ENCODE peak calls at places on chromosomes 12 and 14, in ten cellular contexts. U is lung, Y is coronary artery, G is body of pancreas, P is endothelial cell, M is lower lobe of right lung, R is ovary, A is neural crest cell, L is bronchial epithelial cell, O is right atrium auricular region. H is an unnamed sample.

GRCh38 chr14:68081489-68081888 is 261.9 kb downstream of the RAD51B start:
- DNase-seq in U (no peak), A (no peak), L (no peak), R (no peak), P (no peak), G (no peak), O (no peak), M (no peak), Y (no peak), H (no peak)

GRCh38 chr12:47755655-47756562 is 2.8 kb downstream of the RAPGEF3 start:
- DNase-seq in M (peak; percentile 62), G (no peak), O (no peak), R (no peak), P (no peak), Y (no peak), L (peak; percentile 47), U (no peak), A (no peak), H (peak; percentile 81)

GRCh38 chr12:2678416-2678815 is 116.4 kb upstream of the FKBP4 start:
- DNase-seq in G (no peak), O (peak; percentile 23), Y (peak; percentile 68), L (no peak), P (no peak), A (no peak), R (no peak), U (no peak), M (no peak), H (no peak)

GRCh38 chr12:78559441-78559840 is 305.1 kb upstream of the SYT1 start:
- DNase-seq in Y (no peak), R (no peak), L (peak; percentile 3), M (no peak), A (no peak), P (no peak), U (no peak), O (no peak), G (no peak), H (no peak)

GRCh38 chr12:69844416-69844815 is 19.4 kb downstream of the MYRFL start:
- DNase-seq in L (no peak), P (no peak), O (no peak), M (no peak), G (no peak), U (no peak), A (no peak), Y (no peak), R (no peak), H (no peak)

GRCh38 chr12:96247567-96247962 is 53.4 kb downstream of the ELK3 start:
- DNase-seq in G (no peak), A (no peak), R (no peak), Y (no peak), M (no peak), P (no peak), O (peak; percentile 32), U (no peak), L (peak; percentile 51), H (no peak)

GRCh38 chr12:133204264-133204603 is 22.9 kb downstream of the ZNF268 start:
- DNase-seq in Y (no peak), L (no peak), R (no peak), P (no peak), U (no peak), M (no peak), O (no peak), A (no peak), G (no peak), H (no peak)

GRCh38 chr14:54718046-54718445 is 151.1 kb downstream of the SAMD4A start:
- DNase-seq in R (no peak), O (no peak), L (no peak), A (no peak), Y (no peak), G (no peak), P (no peak), U (no peak), M (no peak), H (no peak)

GRCh38 chr12:48037267-48037915 is 33.1 kb upstream of the COL2A1 start:
- DNase-seq in M (no peak), R (peak; percentile 45), L (no peak), P (peak; percentile 67), O (no peak), Y (no peak), A (peak; percentile 58), U (no peak), G (no peak), H (no peak)

GRCh38 chr12:12265571-12266388 is 1.1 kb downstream of the LRP6 start:
- DNase-seq in U (no peak), A (no peak), M (no peak), L (peak; percentile 17), O (no peak), G (no peak), P (no peak), Y (no peak), R (no peak), H (no peak)

GRCh38 chr14:102776761-102777710 is at the start of gene TRAF3:
- DNase-seq in A (peak; percentile 30), R (peak; percentile 56), P (peak; percentile 60), G (peak; percentile 63), M (peak; percentile 83), U (peak; percentile 62), Y (no peak), O (no peak), L (peak; percentile 28), H (peak; percentile 94)

GRCh38 chr12:124680863-124681778 is 113.7 kb upstream of the NCOR2 start:
- DNase-seq in O (no peak), L (peak; percentile 89), Y (no peak), U (no peak), R (peak; percentile 33), P (no peak), M (peak; percentile 71), A (peak; percentile 53), G (no peak), H (peak; percentile 66)

DNA sequence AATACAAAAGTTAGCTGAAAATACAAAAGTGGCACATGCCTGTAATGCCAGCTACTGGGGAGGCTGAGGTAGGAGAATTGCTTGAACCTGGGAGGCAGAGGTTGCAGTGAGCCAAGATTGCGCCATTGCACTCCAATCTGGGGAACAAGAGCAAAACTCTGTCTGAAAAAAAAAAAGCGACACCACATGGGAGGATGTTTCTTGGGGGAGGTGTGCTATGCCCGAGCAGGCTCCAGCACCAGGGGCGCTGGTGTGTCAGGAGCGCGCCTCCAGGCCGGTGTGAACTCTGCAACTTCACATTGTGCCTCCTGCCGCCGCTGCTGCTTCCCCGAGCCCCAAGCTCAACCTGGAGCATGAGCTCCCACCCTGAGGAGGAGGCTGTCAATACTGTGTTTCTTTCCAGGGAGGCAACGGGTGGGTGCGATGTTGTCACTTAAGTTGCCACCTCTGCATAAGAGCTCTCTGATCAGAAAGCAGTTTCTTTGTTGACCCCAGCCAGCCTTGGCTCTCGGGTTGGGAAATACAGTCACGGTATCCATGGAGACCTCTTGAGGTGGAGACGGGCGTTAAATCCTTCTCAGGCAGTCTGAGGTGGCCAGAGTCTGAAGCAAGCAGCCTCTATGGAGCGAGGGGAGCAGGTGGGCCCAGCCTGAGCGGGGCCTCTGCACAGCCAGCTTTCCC is 18.9 kb downstream of the DEGS2 start:
- DNase-seq in U (peak; percentile 56), P (peak; percentile 65), L (peak; percentile 31), M (no peak), G (no peak), A (peak; percentile 36), R (no peak), Y (no peak), O (no peak), H (no peak)
- TF ChIP-seq CTCF in U (peak; percentile 16), P (no peak), L (peak; percentile 46), M (peak; percentile 58), G (peak; percentile 40), A (peak; percentile 44), R (no peak), Y (no peak), O (no peak), H (no peak)

GRCh38 chr12:100163416-100164152 is 20.9 kb upstream of the BLTP3B start:
- DNase-seq in M (peak; percentile 83), G (peak; percentile 75), O (peak; percentile 76), R (peak; percentile 32), A (peak; percentile 71), P (peak; percentile 75), L (peak; percentile 51), Y (peak; percentile 83), U (peak; percentile 81), H (peak; percentile 57)
- TF ChIP-seq CTCF in M (peak; percentile 29), G (peak; percentile 30), O (no peak), R (no peak), A (peak; percentile 34), P (no peak), L (no peak), Y (no peak), U (no peak), H (no peak)

DNA sequence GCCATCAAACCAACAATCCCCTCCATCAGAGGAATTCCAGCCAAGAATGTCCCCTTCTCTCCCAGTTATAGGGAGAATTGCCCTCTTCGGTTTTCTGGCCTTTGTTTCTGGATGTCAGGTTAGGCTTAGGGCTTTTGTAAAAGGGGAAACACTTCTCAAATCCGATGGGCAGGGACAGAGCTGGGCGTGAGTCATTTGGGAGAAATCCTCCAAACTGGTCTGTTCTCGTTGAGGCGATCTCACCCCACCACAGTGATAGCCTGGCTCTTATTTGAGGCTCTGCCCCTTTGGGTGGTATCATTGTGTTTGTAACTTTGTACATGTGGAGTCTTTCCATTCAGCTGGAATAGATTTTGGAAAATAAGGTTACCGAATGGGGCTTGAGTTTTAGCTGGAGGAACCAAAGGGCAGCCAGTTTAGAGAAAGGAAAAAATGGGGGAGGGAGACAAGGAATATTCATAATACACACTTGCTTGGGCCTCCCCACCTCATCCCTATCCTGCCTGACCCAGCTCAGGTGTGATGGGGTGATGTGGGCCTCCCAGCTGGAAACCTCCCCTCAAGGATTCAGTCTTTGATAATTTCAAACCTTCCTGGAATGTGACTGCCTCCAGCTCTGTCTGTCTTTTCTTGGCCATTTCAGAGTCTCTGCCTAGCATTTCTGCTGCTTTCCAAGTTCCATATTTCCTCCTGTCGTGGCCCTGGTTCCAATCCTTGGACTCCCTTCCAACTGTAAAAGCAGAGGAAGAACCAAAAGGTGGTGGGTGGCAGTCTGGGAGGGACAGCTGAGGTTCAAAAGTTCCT is 7.5 kb downstream of the HOXC4 start:
- DNase-seq in G (no peak), L (peak; percentile 5), O (no peak), A (no peak), Y (no peak), R (no peak), P (no peak), U (no peak), M (no peak), H (no peak)
- TF ChIP-seq CTCF in G (no peak), L (no peak), O (no peak), A (no peak), Y (no peak), R (no peak), P (no peak), U (no peak), M (no peak), H (no peak)

GRCh38 chr12:61757831-61758505 is 502.2 kb upstream of the USP15 start:
- DNase-seq in G (no peak), M (no peak), P (no peak), U (no peak), O (no peak), Y (no peak), L (peak; percentile 48), A (no peak), R (no peak), H (no peak)

GRCh38 chr12:61754214-61754613 is 506.0 kb upstream of the USP15 start:
- DNase-seq in A (no peak), Y (no peak), O (no peak), R (no peak), L (no peak), M (no peak), U (no peak), G (no peak), P (no peak), H (no peak)

DNA sequence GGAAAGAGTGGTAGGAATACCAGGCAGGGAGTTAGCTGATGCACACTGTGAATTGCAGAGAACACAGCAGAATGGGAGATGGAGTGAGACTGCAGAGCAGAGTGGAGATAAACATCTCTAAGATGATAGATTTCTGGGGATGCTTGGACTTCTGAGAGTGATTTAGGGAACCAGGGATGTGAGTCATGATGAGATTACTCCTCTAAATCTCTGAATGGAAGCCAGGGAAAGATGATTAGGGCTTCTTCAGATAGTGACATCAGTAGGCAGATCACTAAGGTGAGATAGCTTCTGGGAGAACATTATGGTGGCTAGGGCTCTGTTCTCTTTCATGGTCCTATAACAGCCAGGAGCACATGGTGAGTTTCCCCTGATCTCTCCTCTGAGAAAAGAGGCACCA is 501.5 kb upstream of the USP15 start:
- DNase-seq in R (no peak), Y (no peak), L (peak; percentile 12), G (no peak), O (no peak), A (no peak), U (no peak), M (no peak), P (no peak), H (no peak)
- TF ChIP-seq CTCF in R (no peak), Y (no peak), L (no peak), G (no peak), O (no peak), A (no peak), U (no peak), M (no peak), P (no peak), H (no peak)